ENCODE peak calls at places on chromosomes 11 and 22, in eight cellular contexts. W is mesothelial cell of epicardium, R is GM12865, J is lower lobe of right lung, X is right atrium auricular region, O is progenitor cell of endocrine pancreas, U is left ventricle myocardium inferior, C is kidney epithelial cell. L is an unnamed sample.

GRCh38 chr22:38172489-38173155 is 9.0 kb downstream of the PLA2G6 start:
- DNase-seq in U (peak), C (no peak), W (no peak), O (no peak), J (peak), X (peak), R (no peak), L (peak)

GRCh38 chr11:57786436-57786835 is 24.8 kb downstream of the CTNND1 start:
- DNase-seq in R (no peak), W (no peak), U (no peak), O (no peak), C (no peak), X (no peak), J (no peak), L (no peak)

GRCh38 chr11:36333468-36333867 is 37.4 kb downstream of the PRR5L start:
- DNase-seq in C (no peak), J (no peak), W (no peak), X (no peak), R (no peak), O (no peak), U (no peak), L (no peak)

GRCh38 chr11:110716361-110716760 is 4.1 kb upstream of the ARHGAP20 start:
- DNase-seq in X (no peak), J (no peak), O (no peak), W (no peak), R (no peak), C (no peak), U (no peak), L (no peak)

GRCh38 chr11:35030716-35031213 is 108.2 kb upstream of the CD44 start:
- DNase-seq in O (no peak), C (peak), U (peak), X (peak), J (no peak), W (no peak), R (peak), L (peak)

GRCh38 chr11:1205121-1205986 is 17.5 kb upstream of the MUC5B start:
- DNase-seq in O (peak), X (no peak), W (peak), U (peak), J (peak), R (no peak), C (no peak), L (peak)

GRCh38 chr11:35873721-35874120 is 70.1 kb upstream of the LDLRAD3 start:
- DNase-seq in U (no peak), O (no peak), R (no peak), J (no peak), X (no peak), W (no peak), C (no peak), L (no peak)

GRCh38 chr22:24410110-24410856 is 17.1 kb upstream of the ADORA2A start:
- DNase-seq in X (no peak), W (no peak), J (no peak), O (no peak), R (no peak), U (no peak), C (no peak), L (no peak)

GRCh38 chr22:49659924-49660315 is 167.8 kb downstream of the BRD1 start:
- DNase-seq in X (no peak), O (peak), U (no peak), R (no peak), W (no peak), C (no peak), J (peak), L (peak)

GRCh38 chr11:45847908-45848316 is 637 bp downstream of the CRY2 start:
- DNase-seq in R (peak), J (peak), U (peak), C (no peak), W (no peak), X (peak), O (peak), L (peak)
- TF ChIP-seq CTCF in R (peak), J (no peak), U (peak), C (peak), W (no peak), X (no peak), O (no peak), L (peak)

GRCh38 chr22:42904049-42904448 is 47.0 kb upstream of the ARFGAP3 start:
- DNase-seq in O (no peak), C (no peak), X (no peak), R (no peak), W (no peak), J (no peak), U (no peak), L (no peak)

GRCh38 chr22:42905702-42906183 is 48.7 kb upstream of the ARFGAP3 start:
- DNase-seq in X (no peak), C (no peak), R (no peak), W (no peak), U (peak), O (no peak), J (peak), L (no peak)

GRCh38 chr22:42905217-42905616 is 48.1 kb upstream of the ARFGAP3 start:
- DNase-seq in W (no peak), C (no peak), X (no peak), O (no peak), J (no peak), U (peak), R (no peak), L (no peak)

GRCh38 chr22:42901790-42902508 is 44.9 kb upstream of the ARFGAP3 start:
- DNase-seq in X (no peak), U (peak), O (no peak), R (peak), W (no peak), J (no peak), C (no peak), L (no peak)

GRCh38 chr22:42902875-42903510 is 45.9 kb upstream of the ARFGAP3 start:
- DNase-seq in O (no peak), X (no peak), R (no peak), J (no peak), W (no peak), C (no peak), U (no peak), L (no peak)
- TF ChIP-seq CTCF in O (no peak), X (peak), R (no peak), J (no peak), W (no peak), C (no peak), U (peak), L (no peak)

DNA sequence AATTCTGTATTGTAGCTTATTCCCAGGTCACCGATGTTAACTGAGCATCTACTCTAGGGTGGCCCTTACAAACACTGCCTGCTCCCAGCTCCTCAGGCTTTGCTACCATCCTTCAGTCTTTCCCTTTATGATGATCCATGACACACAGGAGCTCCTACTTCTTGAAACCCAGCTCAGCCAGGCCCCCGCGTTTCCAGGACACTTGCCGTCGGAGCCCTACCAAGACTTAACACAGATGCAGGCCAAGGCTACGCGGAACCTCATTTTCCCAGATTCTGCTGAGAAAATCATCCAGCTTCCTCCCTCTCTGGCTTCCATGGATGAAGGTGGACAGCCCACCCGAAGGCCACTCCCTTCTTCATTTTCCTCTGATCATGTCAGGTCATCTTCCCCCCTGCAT is 18.6 kb downstream of the IGSF9B start:
- DNase-seq in J (no peak), O (no peak), R (no peak), C (no peak), W (no peak), U (no peak), X (no peak), L (no peak)
- TF ChIP-seq CTCF in J (no peak), O (no peak), R (no peak), C (no peak), W (no peak), U (no peak), X (no peak), L (no peak)

GRCh38 chr11:3046190-3046589 is 11.0 kb downstream of the CARS1 start:
- DNase-seq in R (no peak), C (no peak), U (no peak), W (no peak), X (no peak), J (no peak), O (no peak), L (no peak)
- TF ChIP-seq CTCF in R (peak), C (peak), U (no peak), W (no peak), X (no peak), J (no peak), O (no peak), L (no peak)

DNA sequence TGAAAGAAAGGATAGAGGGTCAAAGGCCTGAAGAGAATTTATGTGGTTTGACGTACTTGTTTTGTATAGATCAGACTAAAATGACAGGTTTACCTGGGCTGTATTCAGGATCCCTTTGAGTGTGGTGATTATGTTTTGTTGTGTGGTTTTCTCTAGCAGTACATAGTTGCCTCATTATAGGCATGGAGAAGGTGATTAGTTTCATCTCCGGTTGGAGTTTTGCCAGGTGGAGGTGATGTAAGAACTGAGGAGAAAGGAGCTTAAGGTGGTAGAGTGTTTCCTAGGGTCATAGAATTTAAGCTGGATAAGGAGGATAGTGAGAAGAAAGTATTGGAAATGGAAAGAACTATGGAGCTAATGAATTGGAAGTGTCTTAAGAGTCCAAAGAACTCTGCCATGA is 229.0 kb downstream of the TMEM135 start:
- DNase-seq in J (no peak), O (no peak), W (no peak), U (no peak), X (no peak), C (no peak), R (no peak), L (no peak)
- TF ChIP-seq CTCF in J (no peak), O (no peak), W (no peak), U (no peak), X (no peak), C (no peak), R (no peak), L (no peak)

GRCh38 chr22:29813563-29813962 is 24.5 kb downstream of the ASCC2 start:
- DNase-seq in X (no peak), W (no peak), J (no peak), O (no peak), R (no peak), C (no peak), U (no peak), L (no peak)
- TF ChIP-seq CTCF in X (no peak), W (no peak), J (no peak), O (peak), R (no peak), C (no peak), U (no peak), L (no peak)

DNA sequence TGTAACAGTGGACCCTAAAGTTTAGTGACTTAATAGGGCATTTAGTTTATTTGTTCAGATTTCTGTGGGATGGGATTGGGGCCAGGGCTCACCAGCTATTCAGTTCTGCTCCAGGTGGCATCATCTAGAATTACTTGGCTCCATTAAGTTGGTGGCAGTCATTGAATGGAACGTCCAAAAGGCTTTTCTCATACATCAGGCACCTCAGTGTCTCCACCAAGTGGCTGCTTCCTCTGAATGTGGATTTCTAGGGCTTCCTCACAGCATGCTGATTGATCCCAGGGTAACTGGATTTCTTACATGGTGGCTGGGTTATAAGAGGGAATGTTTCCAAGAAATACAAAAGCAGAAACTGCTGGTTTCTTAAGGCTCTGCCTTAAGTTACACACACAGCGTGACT is 34.7 kb downstream of the USP47 start:
- DNase-seq in O (no peak), W (no peak), U (no peak), J (no peak), R (no peak), C (no peak), X (no peak), L (no peak)
- TF ChIP-seq CTCF in O (peak), W (no peak), U (no peak), J (no peak), R (no peak), C (peak), X (no peak), L (no peak)

GRCh38 chr11:26042113-26042512 is 289.8 kb upstream of the ANO3 start:
- DNase-seq in J (no peak), X (no peak), O (no peak), C (no peak), U (no peak), R (no peak), W (no peak), L (no peak)

GRCh38 chr11:26045082-26045481 is 286.8 kb upstream of the ANO3 start:
- DNase-seq in W (no peak), R (no peak), J (no peak), X (no peak), C (no peak), U (no peak), O (no peak), L (no peak)

GRCh38 chr11:26048271-26048670 is 283.7 kb upstream of the ANO3 start:
- DNase-seq in J (no peak), R (no peak), C (no peak), U (no peak), W (no peak), X (no peak), O (no peak), L (no peak)

GRCh38 chr11:26043665-26044064 is 288.3 kb upstream of the ANO3 start:
- DNase-seq in C (no peak), J (no peak), U (no peak), R (peak), O (no peak), X (no peak), W (no peak), L (no peak)

GRCh38 chr11:26044389-26044788 is 287.5 kb upstream of the ANO3 start:
- DNase-seq in U (no peak), W (no peak), R (no peak), O (no peak), X (no peak), C (no peak), J (no peak), L (no peak)
- TF ChIP-seq CTCF in U (no peak), W (no peak), R (no peak), O (no peak), X (no peak), C (no peak), J (no peak), L (no peak)

L was measured in ascending aorta.